ENCODE peak calls at places on chromosomes 7 and 10, in five cellular contexts. Y is glutamatergic neuron, J is fibroblast of the aortic adventitia, B is non-pigmented ciliary epithelial cell, U is NCI-H82. V is an unnamed sample.

GRCh38 chr7:1967512-1968396 is 265.0 kb downstream of the MAD1L1 start:
- DNase-seq in Y (peak; percentile 7), J (no peak), B (no peak), U (no peak), V (no peak)

GRCh38 chr10:77836299-77836820 is 90.2 kb downstream of the DLG5 start:
- DNase-seq in Y (no peak), J (no peak), B (no peak), U (peak; percentile 54), V (no peak)

GRCh38 chr10:120098242-120098930 is 205.9 kb downstream of the SEC23IP start:
- DNase-seq in Y (no peak), J (no peak), B (no peak), U (peak; percentile 15), V (no peak)

GRCh38 chr7:84123903-84124573 is 70.6 kb downstream of the SEMA3A start:
- DNase-seq in Y (no peak), J (no peak), B (peak; percentile 71), U (no peak), V (no peak)

GRCh38 chr10:68578945-68579344 is 18.8 kb downstream of the TET1 start:
- DNase-seq in Y (no peak), J (peak; percentile 76), B (no peak), U (no peak), V (no peak)

GRCh38 chr7:107463139-107464078 is 6.4 kb upstream of the GPR22 start:
- DNase-seq in Y (peak; percentile 55), J (peak; percentile 86), B (peak; percentile 35), U (peak; percentile 59), V (peak; percentile 52)

GRCh38 chr7:115191506-115191905 is 269.6 kb downstream of the MDFIC start:
- DNase-seq in Y (no peak), J (no peak), B (no peak), U (no peak), V (no peak)

GRCh38 chr7:90298145-90299038 is 22.7 kb downstream of the FAM237B start:
- DNase-seq in Y (no peak), J (peak; percentile 89), B (peak; percentile 51), U (peak; percentile 56), V (no peak)

GRCh38 chr7:93651603-93652159 is 77.2 kb upstream of the CALCR start:
- DNase-seq in Y (no peak), J (no peak), B (no peak), U (peak; percentile 88), V (no peak)

GRCh38 chr10:22443200-22443881 is 98.0 kb downstream of the SPAG6 start:
- DNase-seq in Y (no peak), J (peak; percentile 58), B (no peak), U (no peak), V (no peak)

GRCh38 chr7:20348408-20348807 is 17.7 kb downstream of the ITGB8 start:
- DNase-seq in Y (no peak), J (no peak), B (no peak), U (no peak), V (no peak)

V was measured in WTC11.